ENCODE peak calls at places on chromosomes 12 and 14, in seven cellular contexts. F is heart left ventricle, V is A549, Z is ovary, X is lower leg skin, O is suprapubic skin, H is esophagus muscularis mucosa. U is an unnamed sample.

GRCh38 chr12:82479511-82479910 is 121.2 kb downstream of the METTL25 start:
- DNase-seq in X (no peak), H (no peak), F (no peak), V (no peak), Z (no peak), O (no peak), U (no peak)

GRCh38 chr14:25411933-25412757 is 362.2 kb upstream of the STXBP6 start:
- DNase-seq in Z (no peak), F (no peak), H (no peak), O (no peak), X (no peak), V (no peak), U (no peak)

GRCh38 chr12:27966870-27967269 is 5.7 kb downstream of the PTHLH start:
- DNase-seq in H (no peak), F (no peak), X (no peak), Z (no peak), O (no peak), V (peak), U (peak)

GRCh38 chr12:82754856-82755255 is 68.2 kb downstream of the TMTC2 start:
- DNase-seq in V (no peak), Z (no peak), F (no peak), O (no peak), H (no peak), X (no peak), U (no peak)

GRCh38 chr14:89576132-89576923 is 159.3 kb upstream of the FOXN3 start:
- DNase-seq in O (no peak), V (no peak), Z (no peak), F (no peak), H (no peak), X (no peak), U (no peak)

GRCh38 chr14:30982583-30982982 is 42.9 kb upstream of the AP4S1 start:
- DNase-seq in O (no peak), H (no peak), Z (no peak), V (no peak), F (no peak), X (no peak), U (no peak)

GRCh38 chr12:130147875-130148596 is 14.2 kb upstream of the FZD10 start:
- DNase-seq in Z (no peak), O (peak), F (no peak), X (no peak), H (no peak), V (no peak), U (no peak)

GRCh38 chr12:109758406-109759075 is 44.9 kb downstream of the FAM222A start:
- DNase-seq in X (peak), H (no peak), F (peak), Z (no peak), V (no peak), O (peak), U (no peak)

GRCh38 chr12:89019439-89020120 is 332.7 kb downstream of the DUSP6 start:
- DNase-seq in Z (peak), H (no peak), O (peak), X (peak), V (peak), F (peak), U (peak)

GRCh38 chr12:120229583-120230325 is 28.8 kb upstream of the RPLP0 start:
- DNase-seq in X (no peak), F (peak), V (no peak), Z (no peak), H (no peak), O (no peak), U (no peak)

GRCh38 chr14:103326078-103326477 is 8.0 kb upstream of the EIF5 start:
- DNase-seq in Z (no peak), X (no peak), F (no peak), V (no peak), H (no peak), O (no peak), U (no peak)

GRCh38 chr12:1593232-1594044 is 943 bp downstream of the FBXL14 start:
- DNase-seq in V (no peak), O (peak), H (no peak), X (no peak), F (peak), Z (peak), U (no peak)

GRCh38 chr12:29223431-29223830 is 74.4 kb downstream of the FAR2 start:
- DNase-seq in Z (no peak), V (no peak), X (no peak), F (no peak), H (no peak), O (no peak), U (no peak)

GRCh38 chr12:89345830-89346740 is 6.2 kb downstream of the DUSP6 start:
- DNase-seq in V (no peak), Z (no peak), H (no peak), F (peak), O (peak), X (peak), U (no peak)

GRCh38 chr12:104877107-104877705 is 80.9 kb downstream of the SLC41A2 start:
- DNase-seq in Z (peak), O (no peak), X (no peak), F (no peak), H (no peak), V (peak), U (no peak)

GRCh38 chr14:61438497-61438859 is 117.1 kb downstream of the PRKCH start:
- DNase-seq in V (peak), H (no peak), X (no peak), Z (no peak), O (no peak), F (no peak), U (no peak)

GRCh38 chr14:94088516-94088915 is 7.4 kb downstream of the IFI27L1 start:
- DNase-seq in O (no peak), Z (no peak), V (no peak), H (no peak), X (no peak), F (no peak), U (no peak)

GRCh38 chr12:109738878-109739665 is 25.4 kb downstream of the FAM222A start:
- DNase-seq in H (no peak), O (peak), V (no peak), F (peak), Z (no peak), X (peak), U (peak)

GRCh38 chr12:57166971-57167371 is 19.6 kb upstream of the LRP1-AS start:
- DNase-seq in X (no peak), F (no peak), O (no peak), V (peak), H (no peak), Z (no peak), U (peak)

GRCh38 chr14:87754512-87755223 is 238.3 kb downstream of the GALC start:
- DNase-seq in V (no peak), Z (no peak), F (no peak), O (no peak), H (no peak), X (no peak), U (no peak)

GRCh38 chr12:115049617-115050016 is 365.6 kb upstream of the TBX3 start:
- DNase-seq in F (no peak), H (no peak), X (no peak), V (no peak), Z (no peak), O (no peak), U (no peak)

GRCh38 chr12:115043079-115043478 is 359.1 kb upstream of the TBX3 start:
- DNase-seq in Z (no peak), V (no peak), O (no peak), F (no peak), X (no peak), H (no peak), U (no peak)

GRCh38 chr12:115046805-115047204 is 362.8 kb upstream of the TBX3 start:
- DNase-seq in V (no peak), H (no peak), F (no peak), X (no peak), Z (no peak), O (no peak), U (no peak)

GRCh38 chr12:115042341-115042740 is 358.4 kb upstream of the TBX3 start:
- DNase-seq in F (no peak), V (no peak), X (no peak), H (no peak), Z (no peak), O (no peak), U (no peak)

DNA sequence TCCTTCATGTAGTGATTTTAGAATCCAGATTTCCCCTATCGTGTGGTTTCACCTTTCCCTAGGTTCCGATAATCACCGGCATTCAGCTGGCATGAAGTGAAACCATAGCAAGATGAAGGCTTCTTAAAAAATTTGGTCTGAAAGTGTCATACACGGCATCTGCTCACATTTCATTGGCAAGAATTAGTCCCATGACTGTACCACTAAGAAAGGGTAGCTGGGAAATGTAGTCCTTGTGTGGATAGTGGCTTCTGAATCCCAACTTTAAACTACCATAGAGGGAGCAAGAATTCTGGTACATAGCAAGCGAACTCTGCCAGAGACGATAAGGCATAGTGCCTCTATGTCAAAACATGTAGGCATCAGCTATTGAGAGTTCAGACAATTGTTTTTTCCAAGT is 360.1 kb upstream of the TBX3 start:
- DNase-seq in H (no peak), F (no peak), O (no peak), V (no peak), X (no peak), Z (no peak), U (peak)
- TF ChIP-seq POLR2A in H (no peak), F (no peak), O (no peak), V (no peak), X (no peak), Z (no peak), U (no peak)

GRCh38 chr12:13206560-13206897 is 10.0 kb downstream of the EMP1 start:
- DNase-seq in H (no peak), X (no peak), Z (no peak), O (no peak), V (no peak), F (no peak), U (peak)
- TF ChIP-seq POLR2A in H (no peak), X (no peak), Z (no peak), O (no peak), V (no peak), F (no peak), U (no peak)

GRCh38 chr12:114901316-114901715 is 217.3 kb upstream of the TBX3 start:
- DNase-seq in V (no peak), X (no peak), H (no peak), F (no peak), Z (no peak), O (no peak), U (no peak)

GRCh38 chr12:114902665-114903393 is 218.9 kb upstream of the TBX3 start:
- DNase-seq in X (no peak), V (no peak), O (no peak), F (no peak), H (no peak), Z (no peak), U (no peak)

GRCh38 chr12:114898159-114898558 is 214.2 kb upstream of the TBX3 start:
- DNase-seq in H (no peak), Z (no peak), V (no peak), O (no peak), X (no peak), F (no peak), U (no peak)

GRCh38 chr12:114904254-114905003 is 220.5 kb upstream of the TBX3 start:
- DNase-seq in O (no peak), X (no peak), Z (no peak), V (no peak), F (no peak), H (no peak), U (no peak)

GRCh38 chr12:114903394-114903748 is 219.4 kb upstream of the TBX3 start:
- DNase-seq in Z (no peak), H (no peak), V (no peak), O (no peak), X (no peak), F (no peak), U (no peak)
- TF ChIP-seq POLR2A in Z (no peak), H (no peak), V (no peak), O (no peak), X (no peak), F (no peak), U (no peak)

DNA sequence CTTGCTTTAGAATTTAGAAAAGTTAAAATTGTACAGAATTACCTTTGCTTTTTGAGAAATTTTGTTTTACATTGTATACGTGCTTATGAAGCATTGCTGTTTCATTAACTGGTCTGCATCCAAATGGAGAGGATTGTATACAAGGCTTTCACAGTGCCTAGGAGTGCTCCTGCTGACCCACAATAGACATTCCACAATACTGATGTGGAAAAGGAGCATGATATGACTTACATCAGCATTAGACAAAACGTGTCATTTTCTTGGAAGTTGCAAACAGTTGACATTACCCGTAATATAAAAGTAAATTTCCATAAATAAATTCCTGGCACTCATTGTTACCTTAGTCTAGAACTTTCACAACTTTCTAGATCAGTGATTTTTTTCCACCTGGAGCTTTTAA is 1.9 kb downstream of the PRKD1 start:
- DNase-seq in V (no peak), O (no peak), H (no peak), X (no peak), F (no peak), Z (no peak), U (no peak)
- TF ChIP-seq POLR2A in V (no peak), O (no peak), H (no peak), X (no peak), F (no peak), Z (no peak), U (no peak)

DNA sequence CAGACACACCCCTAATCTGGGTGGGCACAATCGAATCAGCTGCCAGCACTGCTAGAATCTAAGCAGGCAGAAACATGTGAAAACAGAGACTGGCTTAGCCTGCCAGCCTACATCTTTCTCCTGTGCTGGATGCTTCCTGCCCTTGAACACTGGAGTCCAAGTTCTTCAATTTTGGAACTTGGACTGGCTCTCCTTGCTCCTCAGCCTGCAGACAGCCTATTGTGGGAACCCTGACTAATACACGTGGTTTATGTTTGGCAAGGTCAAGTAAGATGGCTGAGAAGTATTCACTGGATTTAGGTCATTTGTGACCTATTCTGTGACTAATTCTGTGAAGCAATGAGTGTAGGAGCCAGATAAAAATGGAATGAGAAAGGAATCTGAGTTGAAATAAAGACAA is 11.0 kb downstream of the GPR135 start:
- DNase-seq in H (no peak), Z (no peak), V (no peak), X (no peak), F (no peak), O (no peak), U (peak)
- TF ChIP-seq POLR2A in H (no peak), Z (no peak), V (no peak), X (no peak), F (no peak), O (no peak), U (no peak)

GRCh38 chr14:75282166-75282547 is 3.5 kb downstream of the FOS start:
- DNase-seq in O (peak), V (no peak), Z (no peak), X (peak), H (no peak), F (no peak), U (no peak)

GRCh38 chr14:75280448-75280830 is 1.8 kb downstream of the FOS start:
- DNase-seq in H (no peak), X (no peak), V (no peak), O (no peak), F (no peak), Z (no peak), U (no peak)

GRCh38 chr14:75279739-75280447 is 1.3 kb downstream of the FOS start:
- DNase-seq in F (peak), V (no peak), X (peak), H (no peak), O (peak), Z (peak), U (no peak)

GRCh38 chr14:75281691-75282000 is 3.0 kb downstream of the FOS start:
- DNase-seq in V (no peak), H (no peak), X (no peak), O (no peak), F (no peak), Z (no peak), U (no peak)

DNA sequence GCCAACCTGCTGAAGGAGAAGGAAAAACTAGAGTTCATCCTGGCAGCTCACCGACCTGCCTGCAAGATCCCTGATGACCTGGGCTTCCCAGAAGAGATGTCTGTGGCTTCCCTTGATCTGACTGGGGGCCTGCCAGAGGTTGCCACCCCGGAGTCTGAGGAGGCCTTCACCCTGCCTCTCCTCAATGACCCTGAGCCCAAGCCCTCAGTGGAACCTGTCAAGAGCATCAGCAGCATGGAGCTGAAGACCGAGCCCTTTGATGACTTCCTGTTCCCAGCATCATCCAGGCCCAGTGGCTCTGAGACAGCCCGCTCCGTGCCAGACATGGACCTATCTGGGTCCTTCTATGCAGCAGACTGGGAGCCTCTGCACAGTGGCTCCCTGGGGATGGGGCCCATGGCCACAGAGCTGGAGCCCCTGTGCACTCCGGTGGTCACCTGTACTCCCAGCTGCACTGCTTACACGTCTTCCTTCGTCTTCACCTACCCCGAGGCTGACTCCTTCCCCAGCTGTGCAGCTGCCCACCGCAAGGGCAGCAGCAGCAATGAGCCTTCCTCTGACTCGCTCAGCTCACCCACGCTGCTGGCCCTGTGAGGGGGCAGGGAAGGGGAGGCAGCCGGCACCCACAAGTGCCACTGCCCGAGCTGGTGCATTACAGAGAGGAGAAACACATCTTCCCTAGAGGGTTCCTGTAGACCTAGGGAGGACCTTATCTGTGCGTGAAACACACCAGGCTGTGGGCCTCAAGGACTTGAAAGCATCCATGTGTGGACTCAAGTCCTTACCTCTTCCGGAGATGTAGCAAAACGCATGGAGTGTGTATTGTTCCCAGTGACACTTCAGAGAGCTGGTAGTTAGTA is 2.4 kb downstream of the FOS start:
- DNase-seq in O (peak), X (peak), Z (no peak), H (no peak), V (no peak), F (peak), U (no peak)
- TF ChIP-seq POLR2A in O (peak), X (no peak), Z (no peak), H (no peak), V (no peak), F (no peak), U (no peak)

GRCh38 chr12:52043386-52044212 is 7.6 kb upstream of the NR4A1 start:
- DNase-seq in V (no peak), F (peak), O (no peak), X (peak), Z (peak), H (no peak), U (no peak)
- TF ChIP-seq POLR2A in V (no peak), F (no peak), O (no peak), X (no peak), Z (no peak), H (no peak), U (no peak)

GRCh38 chr12:100572184-100572583 is 1.3 kb upstream of the GAS2L3 start:
- DNase-seq in V (no peak), F (no peak), X (no peak), H (no peak), Z (no peak), O (no peak), U (no peak)

GRCh38 chr12:100573168-100573498 is 351 bp upstream of the GAS2L3 start:
- DNase-seq in Z (no peak), X (no peak), V (no peak), F (no peak), H (no peak), O (no peak), U (no peak)

GRCh38 chr12:100574262-100575074 is 984 bp downstream of the GAS2L3 start:
- DNase-seq in F (no peak), O (peak), H (no peak), X (no peak), V (peak), Z (no peak), U (no peak)

GRCh38 chr12:100576311-100577036 is 3.0 kb downstream of the GAS2L3 start:
- DNase-seq in V (peak), H (no peak), O (no peak), Z (no peak), F (no peak), X (no peak), U (peak)

DNA sequence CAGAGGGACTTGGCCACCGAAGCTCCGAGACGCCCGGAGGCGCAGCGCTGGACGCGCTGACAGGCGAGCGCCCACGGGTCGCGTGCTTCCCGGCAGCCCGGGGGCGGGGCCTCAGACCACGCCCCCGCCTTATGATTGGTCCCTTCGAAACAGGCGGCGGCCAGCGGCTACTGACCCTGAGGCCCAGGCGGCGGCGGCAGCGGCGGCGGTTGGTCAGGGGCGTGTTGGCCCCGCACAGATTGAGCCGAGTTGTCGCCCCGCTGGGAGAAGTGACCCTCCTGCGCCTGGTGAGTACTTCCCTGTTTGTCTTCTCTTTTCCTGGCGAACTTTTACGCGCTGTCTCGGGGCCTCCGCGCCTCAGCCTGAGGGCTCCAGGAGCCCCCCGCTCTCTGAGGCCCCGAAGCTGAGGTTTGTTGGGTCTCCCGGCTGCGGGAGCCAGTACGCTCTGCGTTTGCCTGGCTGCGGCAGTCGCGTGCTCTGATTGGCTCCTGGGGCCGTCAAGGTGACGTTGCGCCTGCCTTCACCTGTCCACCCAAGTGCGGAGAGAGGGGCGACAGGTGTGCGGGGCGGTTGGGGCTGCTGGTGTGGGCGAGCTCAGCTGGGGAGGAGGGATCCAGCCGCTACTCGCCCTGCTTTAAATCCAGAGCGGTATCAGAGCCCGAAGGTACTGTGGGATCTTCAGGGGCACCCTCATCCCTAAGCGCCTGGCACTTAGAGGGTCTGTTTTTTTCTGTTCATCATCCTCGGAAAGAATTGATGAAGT is at the start of gene GAS2L3:
- DNase-seq in H (peak), X (peak), F (peak), V (peak), Z (peak), O (peak), U (peak)
- TF ChIP-seq POLR2A in H (peak), X (no peak), F (no peak), V (peak), Z (peak), O (no peak), U (peak)